ENCODE peak calls at places on chromosomes 2 and 18, in eight cellular contexts. G, H, Y, P, C, A, B and Q are unnamed samples.

GRCh38 chr18:48711651-48712486 is 173.0 kb downstream of the CTIF start:
- DNase-seq in A (no peak), Y (no peak), P (peak), B (peak), H (peak), C (peak), G (no peak), Q (peak)

GRCh38 chr18:4987452-4988405 is 209.3 kb downstream of the AKAIN1 start:
- DNase-seq in B (no peak), Y (no peak), A (no peak), C (no peak), P (no peak), H (no peak), G (no peak), Q (no peak)

GRCh38 chr2:36397040-36397616 is 41.5 kb downstream of the CRIM1 start:
- DNase-seq in A (no peak), C (peak), G (no peak), Y (no peak), P (no peak), B (no peak), H (no peak), Q (no peak)

GRCh38 chr2:137969418-137969765 is 5.1 kb downstream of the HNMT start:
- DNase-seq in H (no peak), A (no peak), G (no peak), C (peak), B (no peak), Y (no peak), P (no peak), Q (no peak)

GRCh38 chr2:9805435-9806297 is 37.6 kb upstream of the TAF1B start:
- DNase-seq in C (peak), Y (no peak), P (peak), H (no peak), G (no peak), B (no peak), A (no peak), Q (no peak)

GRCh38 chr2:1478311-1479305 is 65.3 kb downstream of the TPO start:
- DNase-seq in G (no peak), A (no peak), P (peak), H (no peak), Y (no peak), C (no peak), B (no peak), Q (no peak)

GRCh38 chr2:30784682-30785081 is 22.6 kb downstream of the CAPN13 start:
- DNase-seq in P (no peak), Y (no peak), B (no peak), G (no peak), A (no peak), H (no peak), C (no peak), Q (no peak)

GRCh38 chr2:135245055-135245454 is 193.0 kb downstream of the RAB3GAP1 start:
- DNase-seq in C (peak), G (no peak), A (no peak), B (no peak), H (no peak), P (no peak), Y (no peak), Q (no peak)

GRCh38 chr18:76565238-76566173 is 70.5 kb upstream of the ZNF516 start:
- DNase-seq in G (no peak), A (peak), C (peak), Y (no peak), B (peak), H (no peak), P (peak), Q (no peak)

GRCh38 chr2:218607436-218608115 is at the start of gene PLCD4:
- DNase-seq in G (no peak), B (no peak), H (no peak), Y (no peak), P (no peak), A (no peak), C (peak), Q (no peak)
- TF ChIP-seq POLR2A in G (no peak), B (no peak), H (no peak), Y (no peak), P (no peak), A (no peak), C (no peak), Q (no peak)

GRCh38 chr18:25560369-25560768 is 208.4 kb upstream of the ZNF521 start:
- DNase-seq in P (no peak), C (no peak), B (no peak), A (no peak), G (no peak), Y (no peak), H (no peak), Q (no peak)

GRCh38 chr18:25561923-25562322 is 210.0 kb upstream of the ZNF521 start:
- DNase-seq in H (peak), G (peak), C (peak), B (no peak), A (no peak), P (no peak), Y (no peak), Q (peak)

DNA sequence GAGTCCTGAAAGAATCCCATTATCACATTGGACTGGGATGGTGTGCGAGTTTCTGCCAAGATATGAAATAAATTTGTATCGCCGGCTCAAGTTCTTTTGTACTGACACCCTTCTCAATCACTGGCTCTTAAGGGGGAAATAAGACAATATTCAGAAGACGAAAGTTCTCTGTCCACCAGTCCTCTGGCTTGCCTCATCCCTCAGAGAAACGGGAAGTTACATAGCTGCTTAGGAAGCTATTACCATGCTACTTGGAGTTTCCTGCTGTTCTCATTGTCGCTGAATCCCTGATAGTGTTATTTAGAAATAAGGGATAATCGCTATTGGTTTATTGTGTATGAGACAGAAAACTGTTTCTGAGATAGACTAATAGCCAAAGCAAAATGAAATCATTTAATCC is 205.0 kb upstream of the ZNF521 start:
- DNase-seq in P (no peak), Y (no peak), C (no peak), H (no peak), G (no peak), A (no peak), B (no peak), Q (no peak)
- TF ChIP-seq POLR2A in P (no peak), Y (no peak), C (no peak), H (no peak), G (no peak), A (no peak), B (no peak), Q (no peak)

GRCh38 chr2:126986788-126987187 is 88.1 kb downstream of the TEX51 start:
- DNase-seq in G (no peak), C (no peak), B (no peak), P (no peak), A (no peak), H (no peak), Y (no peak), Q (no peak)

GRCh38 chr2:126994340-126994777 is 95.7 kb downstream of the TEX51 start:
- DNase-seq in A (no peak), P (no peak), G (no peak), Y (no peak), C (no peak), H (no peak), B (no peak), Q (peak)

GRCh38 chr2:126990605-126991532 is 92.2 kb downstream of the TEX51 start:
- DNase-seq in G (no peak), A (no peak), P (no peak), Y (no peak), C (no peak), H (no peak), B (no peak), Q (no peak)

GRCh38 chr2:126988482-126988881 is 89.8 kb downstream of the TEX51 start:
- DNase-seq in H (no peak), B (no peak), G (no peak), A (no peak), Y (no peak), P (no peak), C (no peak), Q (no peak)

GRCh38 chr2:126990200-126990599 is 91.5 kb downstream of the TEX51 start:
- DNase-seq in C (no peak), H (no peak), G (no peak), B (no peak), A (no peak), Y (no peak), P (no peak), Q (no peak)
- TF ChIP-seq POLR2A in C (no peak), H (no peak), G (no peak), B (no peak), A (no peak), Y (no peak), P (no peak), Q (no peak)

DNA sequence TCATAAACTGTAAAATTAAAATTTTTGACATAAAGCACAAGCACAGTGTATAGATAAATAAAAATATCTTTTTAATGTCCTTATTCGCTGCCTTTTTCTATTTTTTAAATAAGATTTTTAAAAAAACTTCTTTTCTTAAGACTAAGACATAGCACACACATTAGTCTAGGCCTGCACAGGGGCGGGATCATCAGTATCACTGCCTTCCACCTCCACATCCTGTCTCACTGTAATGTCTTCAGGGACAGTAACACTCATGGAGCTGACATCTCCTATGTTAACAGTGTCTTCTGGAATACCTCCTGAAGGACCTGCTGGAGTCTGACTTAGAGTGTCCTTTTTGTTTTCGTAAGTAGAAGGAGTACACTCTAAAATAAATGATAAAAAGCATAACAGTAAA is 33.0 kb downstream of the VAPA start:
- DNase-seq in C (peak), G (no peak), P (no peak), B (no peak), Y (no peak), A (no peak), H (no peak), Q (no peak)
- TF ChIP-seq POLR2A in C (no peak), G (no peak), P (no peak), B (no peak), Y (no peak), A (no peak), H (no peak), Q (no peak)